ENCODE peak calls at places on chromosomes 16 and 17, in seven cellular contexts. J is GM23248; O is RCC 7860; E is NCI-H1436; Z is EL; N is GM04504; D is activated CD4-positive, alpha-beta T cell treated with anti-CD3 and anti-CD28 coated beads, Interleukin-2, amount 10 ng/mL, durations not matched to agents 7 days and 5 days. W is an unnamed sample.

GRCh38 chr16:68286153-68287074 is 22.1 kb downstream of the SLC7A6 start:
- DNase-seq in J (no peak), O (no peak), E (no peak), Z (no peak), N (no peak), D (peak; percentile 67), W (no peak)

GRCh38 chr17:78381601-78382168 is 3.2 kb downstream of the PGS1 start:
- DNase-seq in J (peak; percentile 69), O (peak; percentile 76), E (no peak), Z (no peak), N (no peak), D (peak; percentile 59), W (no peak)

GRCh38 chr16:24838554-24839266 is 7.1 kb upstream of the SLC5A11 start:
- DNase-seq in J (peak; percentile 88), O (peak; percentile 48), E (no peak), Z (peak; percentile 59), N (peak; percentile 36), D (no peak), W (no peak)

GRCh38 chr17:62597920-62598319 is 29.6 kb upstream of the MRC2 start:
- DNase-seq in J (peak; percentile 82), O (no peak), E (no peak), Z (peak; percentile 43), N (peak; percentile 58), D (no peak), W (no peak)

GRCh38 chr17:5861246-5861645 is 208.9 kb upstream of the WSCD1 start:
- DNase-seq in J (no peak), O (no peak), E (no peak), Z (no peak), N (no peak), D (no peak), W (no peak)

GRCh38 chr16:54136276-54136625 is 150.3 kb downstream of the IRX3 start:
- DNase-seq in J (peak; percentile 80), O (peak; percentile 8), E (no peak), Z (peak; percentile 69), N (peak; percentile 12), D (no peak), W (no peak)

GRCh38 chr17:80061421-80061820 is 25.0 kb downstream of the CCDC40 start:
- DNase-seq in J (no peak), O (no peak), E (no peak), Z (no peak), N (no peak), D (no peak), W (no peak)

GRCh38 chr17:75345514-75346167 is 56.4 kb upstream of the SLC25A19 start:
- DNase-seq in J (no peak), O (no peak), E (no peak), Z (no peak), N (no peak), D (peak; percentile 68), W (no peak)

GRCh38 chr16:85417156-85417860 is 195.8 kb upstream of the GSE1 start:
- DNase-seq in J (no peak), O (no peak), E (no peak), Z (no peak), N (no peak), D (no peak), W (peak; percentile 39)

GRCh38 chr16:89375021-89375420 is 115.3 kb downstream of the ANKRD11 start:
- DNase-seq in J (no peak), O (no peak), E (no peak), Z (no peak), N (no peak), D (no peak), W (peak; percentile 57)

GRCh38 chr16:77594798-77595625 is 127.3 kb upstream of the NUDT7 start:
- DNase-seq in J (no peak), O (no peak), E (no peak), Z (no peak), N (no peak), D (no peak), W (peak; percentile 74)

GRCh38 chr17:65783845-65784334 is 222.4 kb upstream of the AXIN2 start:
- DNase-seq in J (peak; percentile 87), O (peak; percentile 78), E (no peak), Z (peak; percentile 87), N (peak; percentile 76), D (no peak), W (no peak)

GRCh38 chr16:46906360-46907060 is 22.3 kb downstream of the GPT2 start:
- DNase-seq in J (no peak), O (no peak), E (no peak), Z (no peak), N (no peak), D (no peak), W (no peak)

GRCh38 chr17:4678448-4679026 is 25.4 kb downstream of the PELP1 start:
- DNase-seq in J (peak; percentile 94), O (peak; percentile 96), E (no peak), Z (peak; percentile 98), N (peak; percentile 73), D (no peak), W (no peak)

GRCh38 chr17:64496348-64496785 is 487 bp downstream of the POLG2 start:
- DNase-seq in J (peak; percentile 71), O (no peak), E (no peak), Z (peak; percentile 14), N (no peak), D (no peak), W (no peak)

GRCh38 chr17:6853764-6854442 is 22.4 kb upstream of the TEKT1 start:
- DNase-seq in J (no peak), O (no peak), E (peak; percentile 35), Z (peak; percentile 8), N (no peak), D (peak; percentile 10), W (peak; percentile 67)

GRCh38 chr17:75827291-75828050 is 16.7 kb downstream of the UNC13D start:
- DNase-seq in J (peak; percentile 73), O (no peak), E (peak; percentile 82), Z (peak; percentile 45), N (no peak), D (peak; percentile 68), W (peak; percentile 44)

GRCh38 chr16:19468300-19468699 is 50.6 kb downstream of the TMC5 start:
- DNase-seq in J (no peak), O (no peak), E (no peak), Z (no peak), N (no peak), D (no peak), W (no peak)

GRCh38 chr16:26816266-26816665 is 250.5 kb upstream of the C16orf82 start:
- DNase-seq in J (peak; percentile 73), O (no peak), E (no peak), Z (no peak), N (no peak), D (no peak), W (no peak)

GRCh38 chr17:4565209-4566141 is 5.1 kb upstream of the GGT6 start:
- DNase-seq in J (peak; percentile 90), O (peak; percentile 54), E (peak; percentile 82), Z (peak; percentile 78), N (peak; percentile 30), D (peak; percentile 72), W (peak; percentile 9)

GRCh38 chr17:68709995-68710780 is 109.0 kb upstream of the FAM20A start:
- DNase-seq in J (peak; percentile 73), O (no peak), E (no peak), Z (peak; percentile 83), N (peak; percentile 69), D (no peak), W (no peak)

GRCh38 chr17:2689411-2690164 is 22.0 kb downstream of the CLUH start:
- DNase-seq in J (no peak), O (no peak), E (no peak), Z (no peak), N (no peak), D (peak; percentile 61), W (no peak)

GRCh38 chr17:72445055-72445991 is 324.5 kb downstream of the SOX9 start:
- DNase-seq in J (no peak), O (no peak), E (no peak), Z (no peak), N (no peak), D (no peak), W (no peak)

GRCh38 chr17:45127583-45128300 is 4.6 kb downstream of the PLCD3 start:
- DNase-seq in J (peak; percentile 57), O (peak; percentile 41), E (no peak), Z (peak; percentile 54), N (peak; percentile 27), D (no peak), W (no peak)

GRCh38 chr17:68053237-68054030 is 17.9 kb downstream of the KPNA2 start:
- DNase-seq in J (peak; percentile 78), O (no peak), E (no peak), Z (peak; percentile 97), N (peak; percentile 96), D (no peak), W (no peak)

GRCh38 chr17:79414063-79414462 is 196.8 kb downstream of the RBFOX3 start:
- DNase-seq in J (no peak), O (no peak), E (no peak), Z (no peak), N (no peak), D (no peak), W (no peak)

GRCh38 chr17:59479141-59479540 is 86.3 kb upstream of the DHX40 start:
- DNase-seq in J (no peak), O (no peak), E (no peak), Z (no peak), N (no peak), D (no peak), W (no peak)

GRCh38 chr16:26697826-26698225 is 368.9 kb upstream of the C16orf82 start:
- DNase-seq in J (no peak), O (no peak), E (no peak), Z (no peak), N (no peak), D (no peak), W (no peak)

GRCh38 chr17:45364531-45365390 is 47.9 kb upstream of the MAP3K14 start:
- DNase-seq in J (peak; percentile 66), O (no peak), E (peak; percentile 89), Z (no peak), N (no peak), D (no peak), W (peak; percentile 72)

GRCh38 chr17:65593870-65594584 is 32.6 kb upstream of the AXIN2 start:
- DNase-seq in J (peak; percentile 63), O (no peak), E (no peak), Z (peak; percentile 44), N (no peak), D (no peak), W (no peak)

GRCh38 chr17:78357177-78357586 is 2.7 kb downstream of the SOCS3 start:
- DNase-seq in J (peak; percentile 79), O (peak; percentile 96), E (no peak), Z (peak; percentile 94), N (no peak), D (no peak), W (no peak)

GRCh38 chr17:42408076-42408475 is 15.0 kb downstream of the CAVIN1 start:
- DNase-seq in J (peak; percentile 41), O (no peak), E (no peak), Z (no peak), N (no peak), D (no peak), W (no peak)

GRCh38 chr16:83363521-83363920 is 444.3 kb upstream of the HSBP1 start:
- DNase-seq in J (peak; percentile 18), O (no peak), E (no peak), Z (no peak), N (no peak), D (no peak), W (no peak)

GRCh38 chr16:46638947-46639925 is 18.1 kb upstream of the SHCBP1 start:
- DNase-seq in J (peak; percentile 75), O (no peak), E (no peak), Z (peak; percentile 33), N (no peak), D (no peak), W (no peak)

GRCh38 chr16:55280622-55281021 is 43.4 kb upstream of the IRX6 start:
- DNase-seq in J (peak; percentile 30), O (no peak), E (no peak), Z (no peak), N (no peak), D (no peak), W (no peak)

GRCh38 chr16:79175286-79176057 is 425.1 kb downstream of the MAF start:
- DNase-seq in J (no peak), O (no peak), E (no peak), Z (no peak), N (no peak), D (no peak), W (no peak)

GRCh38 chr16:70410736-70411135 is 28.2 kb downstream of the ST3GAL2 start:
- DNase-seq in J (no peak), O (no peak), E (no peak), Z (no peak), N (no peak), D (no peak), W (no peak)

GRCh38 chr16:660459-661183 is 7.3 kb upstream of the RHOT2 start:
- DNase-seq in J (peak; percentile 59), O (peak; percentile 25), E (no peak), Z (peak; percentile 82), N (peak; percentile 55), D (peak; percentile 77), W (peak; percentile 48)

W was measured in DMS153.